ENCODE peak calls at places on chromosomes 5 and 9, in six cellular contexts. B, R, K, X, Q and G are unnamed samples.

GRCh38 chr5:14410068-14410941 is 171.3 kb upstream of the OTULINL start:
- DNase-seq in B (no peak), R (no peak), K (no peak), X (no peak), Q (peak; percentile 72), G (no peak)

GRCh38 chr5:43874772-43875171 is 271.8 kb downstream of the NNT start:
- DNase-seq in B (no peak), R (no peak), K (peak; percentile 6), X (no peak), Q (peak; percentile 40), G (no peak)

GRCh38 chr9:35396560-35397215 is 93.2 kb upstream of the RUSC2 start:
- DNase-seq in B (no peak), R (no peak), K (peak; percentile 23), X (no peak), Q (no peak), G (no peak)

GRCh38 chr5:130992095-130992494 is 173.0 kb downstream of the HINT1 start:
- DNase-seq in B (no peak), R (no peak), K (no peak), X (no peak), Q (peak; percentile 69), G (no peak)

GRCh38 chr9:14314929-14315753 is 1.2 kb upstream of the NFIB start:
- DNase-seq in B (peak; percentile 74), R (peak; percentile 97), K (peak; percentile 94), X (peak; percentile 98), Q (peak; percentile 53), G (peak; percentile 92)

GRCh38 chr9:124208571-124208970 is 49.2 kb upstream of the NEK6 start:
- DNase-seq in B (no peak), R (no peak), K (no peak), X (no peak), Q (no peak), G (no peak)

GRCh38 chr5:108726446-108727091 is 21.1 kb upstream of the FER start:
- DNase-seq in B (no peak), R (no peak), K (no peak), X (no peak), Q (no peak), G (no peak)

GRCh38 chr5:12703254-12703653 is 799.0 kb upstream of the CTNND2 start:
- DNase-seq in B (no peak), R (no peak), K (no peak), X (no peak), Q (no peak), G (no peak)

GRCh38 chr5:172891716-172892421 is 57.8 kb downstream of the ERGIC1 start:
- DNase-seq in B (no peak), R (peak; percentile 88), K (peak; percentile 87), X (peak; percentile 95), Q (peak; percentile 85), G (no peak)

GRCh38 chr5:142016576-142016975 is 3.7 kb upstream of the GNPDA1 start:
- DNase-seq in B (no peak), R (no peak), K (no peak), X (no peak), Q (no peak), G (no peak)

GRCh38 chr5:109739741-109740140 is 50.0 kb downstream of the MAN2A1 start:
- DNase-seq in B (peak; percentile 90), R (no peak), K (no peak), X (no peak), Q (peak; percentile 51), G (peak; percentile 5)

GRCh38 chr5:122703214-122703613 is 71.7 kb upstream of the SNX2 start:
- DNase-seq in B (no peak), R (no peak), K (no peak), X (no peak), Q (no peak), G (no peak)

GRCh38 chr9:108056805-108057386 is 567.3 kb upstream of the KLF4 start:
- DNase-seq in B (no peak), R (no peak), K (no peak), X (no peak), Q (peak; percentile 81), G (no peak)

GRCh38 chr5:856531-857425 is 6.0 kb upstream of the ZDHHC11 start:
- DNase-seq in B (no peak), R (no peak), K (no peak), X (no peak), Q (no peak), G (peak; percentile 41)

GRCh38 chr5:58844395-58844794 is 261.5 kb downstream of the RAB3C start:
- DNase-seq in B (no peak), R (no peak), K (no peak), X (no peak), Q (no peak), G (no peak)

GRCh38 chr9:29625292-29625731 is 2052.0 kb upstream of the C9orf72 start:
- DNase-seq in B (no peak), R (no peak), K (no peak), X (no peak), Q (peak; percentile 92), G (no peak)

GRCh38 chr5:61115968-61116367 is 46.3 kb downstream of the SMIM15 start:
- DNase-seq in B (no peak), R (no peak), K (no peak), X (no peak), Q (no peak), G (no peak)

GRCh38 chr9:72306771-72307170 is 58.2 kb downstream of the ZFAND5 start:
- DNase-seq in B (no peak), R (no peak), K (no peak), X (no peak), Q (no peak), G (no peak)

GRCh38 chr5:134769206-134769605 is 10.6 kb downstream of the DDX46 start:
- DNase-seq in B (no peak), R (no peak), K (no peak), X (no peak), Q (peak; percentile 47), G (no peak)

GRCh38 chr5:74378464-74378863 is 262.1 kb downstream of the ENC1 start:
- DNase-seq in B (no peak), R (no peak), K (no peak), X (no peak), Q (peak; percentile 20), G (no peak)

GRCh38 chr5:143093452-143094086 is 309.9 kb downstream of the NR3C1 start:
- DNase-seq in B (peak; percentile 16), R (no peak), K (no peak), X (no peak), Q (no peak), G (no peak)

GRCh38 chr5:15502208-15502607 is 2.2 kb downstream of the FBXL7 start:
- DNase-seq in B (no peak), R (no peak), K (no peak), X (no peak), Q (peak; percentile 61), G (no peak)

GRCh38 chr5:32115985-32116384 is 58.1 kb downstream of the GOLPH3 start:
- DNase-seq in B (peak; percentile 31), R (no peak), K (no peak), X (no peak), Q (no peak), G (peak; percentile 41)

GRCh38 chr5:33336911-33337620 is 103.7 kb upstream of the TARS1 start:
- DNase-seq in B (no peak), R (no peak), K (no peak), X (no peak), Q (no peak), G (no peak)

GRCh38 chr5:88676637-88677481 is 206.1 kb downstream of the MEF2C start:
- DNase-seq in B (no peak), R (no peak), K (no peak), X (no peak), Q (no peak), G (no peak)

GRCh38 chr9:124442826-124443225 is 7.4 kb upstream of the ADGRD2 start:
- DNase-seq in B (no peak), R (no peak), K (no peak), X (peak; percentile 8), Q (no peak), G (no peak)

GRCh38 chr9:89623925-89624420 is 19.2 kb downstream of the GADD45G start:
- DNase-seq in B (no peak), R (peak; percentile 65), K (no peak), X (no peak), Q (no peak), G (no peak)

GRCh38 chr9:127135056-127135745 is 12.8 kb upstream of the ANGPTL2 start:
- DNase-seq in B (no peak), R (no peak), K (no peak), X (no peak), Q (no peak), G (no peak)

GRCh38 chr9:35519697-35520403 is 29.9 kb downstream of the RUSC2 start:
- DNase-seq in B (no peak), R (no peak), K (no peak), X (no peak), Q (no peak), G (no peak)

GRCh38 chr9:129383415-129384088 is 205.5 kb upstream of the IER5L start:
- DNase-seq in B (peak; percentile 66), R (peak; percentile 86), K (peak; percentile 87), X (peak; percentile 94), Q (peak; percentile 77), G (peak; percentile 89)
- H3K4me3 ChIP-seq in B (peak overlapping the region; percentile 71), R (no peak overlapping the region), K (peak overlapping the region; percentile 72), X (peak overlapping the region; percentile 5), Q (peak overlapping the region; percentile 71), G (peak overlapping the region; percentile 57)

DNA sequence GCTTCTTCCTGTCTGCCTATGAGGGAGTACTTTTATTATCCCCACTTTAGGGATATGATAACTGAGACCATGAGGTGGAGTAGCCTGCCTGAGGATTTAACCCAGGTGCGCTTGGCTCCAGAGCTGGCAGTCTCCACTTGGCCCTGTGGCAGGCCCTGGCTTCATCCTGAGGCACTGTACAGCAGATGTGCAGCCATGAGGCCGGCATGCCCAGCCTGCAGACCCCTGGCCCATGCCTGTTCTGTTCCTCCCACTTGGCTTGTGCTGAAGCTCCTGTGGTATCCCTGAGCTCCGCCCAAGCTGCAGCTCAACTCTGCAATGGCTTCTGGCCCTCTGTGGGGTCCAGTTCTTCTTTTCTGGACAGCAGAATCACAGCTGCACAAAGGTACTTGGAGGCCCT is 31.8 kb upstream of the RAPGEF1 start:
- DNase-seq in B (no peak), R (no peak), K (no peak), X (no peak), Q (no peak), G (no peak)
- H3K27me3 ChIP-seq in B (no peaks in the 10 kb centered on the region), R (no peaks in the 10 kb centered on the region), K (peaks cover 9% of the 10 kb centered on the region), X (peaks cover 2% of the 10 kb centered on the region), Q (peaks cover 51% of the 10 kb centered on the region), G (no peaks in the 10 kb centered on the region)

DNA sequence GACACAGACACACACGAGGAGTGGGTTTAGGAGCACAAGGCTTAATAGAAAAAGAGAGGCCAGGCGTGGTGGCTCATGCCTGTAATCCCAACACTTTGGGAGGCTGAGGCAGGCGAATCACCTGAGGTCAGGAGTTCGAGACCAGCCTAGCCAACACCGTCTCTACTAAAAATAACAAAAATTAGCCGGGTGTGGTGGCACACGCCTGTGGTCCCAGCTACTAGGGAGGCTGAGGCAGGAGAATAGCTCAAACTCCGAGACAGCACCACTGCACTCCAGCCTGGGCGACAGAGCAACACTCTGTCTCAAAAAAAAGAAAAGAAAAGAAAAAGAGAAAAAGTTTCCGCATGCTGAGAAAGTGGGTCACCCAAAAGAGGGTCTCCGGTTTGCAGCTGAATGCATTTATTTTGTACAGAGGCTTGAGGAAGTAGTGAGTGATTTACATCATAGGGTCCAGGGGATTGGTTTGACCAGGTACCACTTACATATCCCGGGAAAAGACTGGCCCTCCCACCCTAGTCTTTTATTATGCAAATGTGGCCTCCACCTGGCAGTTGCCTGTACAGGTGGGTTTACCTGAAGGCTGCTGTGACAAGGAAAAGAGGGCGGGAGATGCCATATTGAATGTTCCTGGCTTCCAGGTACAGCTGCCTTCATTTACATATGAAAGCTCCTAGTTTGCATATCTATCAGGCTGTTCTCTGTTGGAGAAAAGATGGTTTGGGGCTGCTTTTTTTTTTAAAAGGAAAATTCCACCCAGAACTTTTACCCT is 366.2 kb upstream of the GRAMD2B start:
- DNase-seq in B (peak; percentile 98), R (no peak), K (no peak), X (no peak), Q (no peak), G (peak; percentile 62)
- H3K4me3 ChIP-seq in B (no peak overlapping the region), R (no peak overlapping the region), K (no peak overlapping the region), X (no peak overlapping the region), Q (no peak overlapping the region), G (no peak overlapping the region)

GRCh38 chr9:113928269-113928668 is 52.2 kb downstream of the ZNF618 start:
- DNase-seq in B (no peak), R (no peak), K (no peak), X (no peak), Q (peak; percentile 27), G (no peak)
- H3K27me3 ChIP-seq in B (no peaks in the 10 kb centered on the region), R (no peaks in the 10 kb centered on the region), K (no peaks in the 10 kb centered on the region), X (no peaks in the 10 kb centered on the region), Q (no peaks in the 10 kb centered on the region), G (no peaks in the 10 kb centered on the region)